ENCODE peak calls at places on chromosome 14, in eight cellular contexts. S is T-cell; J is NCI-H187 treated with DMSO at 0.1 percent for 48 hours; Y is heart right ventricle; N is CMK; F is stimulated activated effector memory CD8-positive, alpha-beta T cell treated with anti-CD3 and anti-CD28 coated beads, Interleukin-12 subunit alpha, Interleukin-12 subunit beta, amount 100 ng/mL, for 72 hours; U is caudate nucleus; O is hypothalamus. M is an unnamed sample.

GRCh38 chr14:104784218-104784568 is 11.4 kb downstream of the AKT1 start:
- DNase-seq in S (no peak), J (no peak), Y (no peak), N (no peak), F (no peak), U (no peak), O (no peak), M (no peak)

GRCh38 chr14:75578786-75579781 is 664 bp downstream of the FLVCR2 start:
- DNase-seq in S (no peak), J (no peak), Y (peak), N (no peak), F (no peak), U (no peak), O (no peak), M (no peak)

GRCh38 chr14:100882991-100883788 is 20.3 kb downstream of the RTL1 start:
- DNase-seq in S (no peak), J (no peak), Y (no peak), N (no peak), F (no peak), U (no peak), O (no peak), M (no peak)

GRCh38 chr14:79084861-79085260 is 914.7 kb downstream of the NRXN3 start:
- DNase-seq in S (no peak), J (no peak), Y (no peak), N (no peak), F (no peak), U (no peak), O (no peak), M (no peak)

GRCh38 chr14:61493239-61493638 is 171.9 kb downstream of the PRKCH start:
- DNase-seq in S (no peak), J (no peak), Y (no peak), N (no peak), F (no peak), U (no peak), O (no peak), M (no peak)

GRCh38 chr14:67962215-67962644 is 142.7 kb downstream of the RAD51B start:
- DNase-seq in S (no peak), J (no peak), Y (no peak), N (no peak), F (no peak), U (no peak), O (no peak), M (no peak)

GRCh38 chr14:52299692-52300278 is 14.3 kb upstream of the PTGER2 start:
- DNase-seq in S (no peak), J (peak), Y (no peak), N (no peak), F (no peak), U (no peak), O (no peak), M (no peak)

GRCh38 chr14:49220492-49220891 is 365.7 kb downstream of the RPS29 start:
- DNase-seq in S (no peak), J (no peak), Y (no peak), N (no peak), F (no peak), U (no peak), O (no peak), M (no peak)

GRCh38 chr14:83909507-83909906 is 1620.4 kb upstream of the FLRT2 start:
- DNase-seq in S (no peak), J (no peak), Y (no peak), N (no peak), F (no peak), U (no peak), O (no peak), M (no peak)

GRCh38 chr14:75005357-75005756 is 2.6 kb downstream of the EIF2B2 start:
- DNase-seq in S (no peak), J (no peak), Y (no peak), N (no peak), F (no peak), U (no peak), O (no peak), M (no peak)